ENCODE peak calls at places on chromosome 12, in four cellular contexts. W is DND-41, X is HCT116, F is fibroblast of lung. H is an unnamed sample.

GRCh38 chr12:31989987-31990386 is 30.8 kb downstream of the RESF1 start:
- DNase-seq in W (no peak), X (no peak), F (peak), H (no peak)

GRCh38 chr12:54415223-54415929 is 3.7 kb downstream of the ITGA5 start:
- DNase-seq in W (no peak), X (no peak), F (no peak), H (peak)

GRCh38 chr12:28742791-28743190 is 406.3 kb upstream of the FAR2 start:
- DNase-seq in W (no peak), X (no peak), F (peak), H (no peak)

GRCh38 chr12:96919510-96920210 is 12.6 kb downstream of the NEDD1 start:
- DNase-seq in W (no peak), X (no peak), F (no peak), H (no peak)

GRCh38 chr12:57983858-57984505 is 42.6 kb downstream of the ATP23 start:
- DNase-seq in W (no peak), X (no peak), F (no peak), H (no peak)

GRCh38 chr12:91326043-91327027 is 143.7 kb upstream of the DCN start:
- DNase-seq in W (peak), X (peak), F (peak), H (no peak)

GRCh38 chr12:50241178-50241577 is 42.1 kb downstream of the LIMA1 start:
- DNase-seq in W (no peak), X (no peak), F (peak), H (no peak)

GRCh38 chr12:28237423-28237822 is 47.2 kb downstream of the CCDC91 start:
- DNase-seq in W (no peak), X (no peak), F (no peak), H (no peak)

GRCh38 chr12:66190519-66191406 is 1.7 kb downstream of the IRAK3 start:
- DNase-seq in W (no peak), X (no peak), F (peak), H (no peak)

GRCh38 chr12:24778486-24779304 is 170.2 kb downstream of the BCAT1 start:
- DNase-seq in W (no peak), X (no peak), F (peak), H (no peak)

DNA sequence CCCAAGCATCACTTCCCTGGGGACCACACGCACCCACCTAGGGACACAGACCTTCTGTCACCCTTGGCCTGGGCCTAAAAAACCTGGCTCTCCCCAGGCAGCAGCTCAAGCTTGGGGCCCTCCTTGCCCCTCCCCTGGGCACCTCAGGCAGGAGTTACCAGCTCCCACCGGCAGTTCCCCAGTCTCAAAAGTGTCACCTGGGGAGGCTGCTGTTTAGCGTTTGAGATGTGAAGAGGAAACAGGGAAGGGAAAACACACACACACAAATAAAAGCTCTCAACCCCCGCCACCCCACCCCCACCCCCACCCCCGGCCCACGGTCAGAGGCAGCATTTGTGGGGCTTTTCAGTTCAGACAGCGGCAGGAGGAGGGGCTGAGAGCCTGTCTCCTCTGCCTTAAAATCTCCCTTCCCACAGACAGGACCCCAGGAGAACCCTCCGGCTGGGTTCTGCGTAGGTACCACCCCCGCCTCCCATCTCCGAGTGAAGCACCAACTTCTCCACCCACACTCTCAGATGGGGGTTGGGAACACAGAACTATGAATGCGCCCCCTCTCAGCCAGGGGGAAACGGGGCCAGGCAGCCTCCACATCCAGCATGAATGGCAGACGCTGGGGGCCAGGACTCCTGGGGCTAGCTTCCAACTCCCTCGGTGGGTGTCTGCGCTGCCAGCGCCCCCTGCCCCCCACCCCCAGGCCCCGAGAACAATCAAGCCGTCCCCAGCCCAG is 3.0 kb downstream of the NCOR2 start:
- DNase-seq in W (no peak), X (no peak), F (no peak), H (peak)
- H3K4me2 ChIP-seq in W (peak), X (no peak), F (peak), H (no peak)

DNA sequence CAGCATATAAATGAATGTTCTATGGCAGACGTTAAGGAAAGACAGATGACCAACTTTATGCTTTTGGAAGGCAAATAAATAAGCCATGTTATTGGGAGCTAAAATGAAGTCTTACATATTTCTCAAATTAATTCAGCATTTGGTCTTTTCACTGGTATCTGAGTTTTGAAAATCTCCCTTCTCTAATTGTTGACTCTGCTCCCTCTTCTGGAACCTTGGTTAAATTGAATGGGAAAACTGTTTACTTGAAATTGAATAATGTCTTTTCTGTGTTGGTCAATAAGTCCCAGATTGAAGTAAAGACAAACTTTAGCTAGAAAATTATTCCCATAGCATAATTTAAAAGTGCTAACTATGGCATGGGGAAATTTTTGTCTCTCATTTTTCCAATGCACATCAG is 38.7 kb downstream of the LGR5 start:
- DNase-seq in W (no peak), X (no peak), F (no peak), H (no peak)
- TF ChIP-seq CTCF in W (no peak), X (no peak), F (no peak), H (peak)

DNA sequence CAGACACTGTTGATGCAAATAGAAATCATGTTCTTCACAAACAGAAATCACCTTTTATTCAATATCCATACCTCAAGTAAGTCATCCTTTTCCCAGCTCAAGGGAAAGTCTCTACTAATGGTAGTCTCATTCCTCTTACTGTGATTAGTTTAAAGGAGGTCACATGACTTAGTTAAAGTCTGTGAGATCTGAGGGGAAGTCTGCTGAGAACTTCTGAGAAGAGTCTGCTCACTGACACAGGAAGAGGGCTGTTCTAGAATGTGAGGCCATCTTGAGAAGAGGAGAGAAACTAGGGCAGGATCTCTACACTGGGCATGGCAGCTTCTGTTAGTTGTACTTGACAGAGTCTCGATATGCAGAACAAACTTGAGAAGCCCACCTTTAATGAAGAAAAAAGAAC is 146.8 kb downstream of the C12orf42 start:
- DNase-seq in W (no peak), X (no peak), F (no peak), H (no peak)
- H3K27ac ChIP-seq in W (no peak), X (no peak), F (no peak), H (no peak)

DNA sequence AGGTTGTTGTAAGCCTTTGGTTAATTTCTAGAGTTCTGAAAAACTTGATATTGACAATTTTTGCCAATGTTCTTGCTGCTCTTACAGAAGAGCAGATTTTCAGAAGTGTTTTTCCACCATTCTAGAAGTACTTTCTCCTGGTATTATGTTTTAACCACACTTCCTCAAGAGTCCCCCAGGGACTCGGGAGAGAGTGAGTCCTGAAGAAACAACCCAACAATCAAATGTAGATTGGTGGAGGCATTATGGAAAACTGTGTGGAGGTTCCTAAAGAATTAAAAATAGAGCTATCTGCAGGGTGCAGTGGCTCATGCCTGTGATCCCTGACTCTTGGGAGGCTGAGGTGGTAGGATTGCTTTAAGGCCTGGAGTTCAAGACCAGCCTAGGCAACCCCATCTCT is 26.7 kb downstream of the OR10P1 start:
- DNase-seq in W (no peak), X (no peak), F (no peak), H (peak)
- H3K4me2 ChIP-seq in W (no peak), X (no peak), F (no peak), H (no peak)

GRCh38 chr12:132634411-132634990 is 15.9 kb downstream of the P2RX2 start:
- DNase-seq in W (no peak), X (no peak), F (no peak), H (peak)

GRCh38 chr12:132633901-132634300 is 15.3 kb downstream of the P2RX2 start:
- DNase-seq in W (no peak), X (no peak), F (no peak), H (peak)

GRCh38 chr12:132632521-132633228 is 14.1 kb downstream of the P2RX2 start:
- DNase-seq in W (no peak), X (no peak), F (no peak), H (peak)

GRCh38 chr12:132631357-132632065 is 12.9 kb downstream of the P2RX2 start:
- DNase-seq in W (no peak), X (no peak), F (no peak), H (peak)

DNA sequence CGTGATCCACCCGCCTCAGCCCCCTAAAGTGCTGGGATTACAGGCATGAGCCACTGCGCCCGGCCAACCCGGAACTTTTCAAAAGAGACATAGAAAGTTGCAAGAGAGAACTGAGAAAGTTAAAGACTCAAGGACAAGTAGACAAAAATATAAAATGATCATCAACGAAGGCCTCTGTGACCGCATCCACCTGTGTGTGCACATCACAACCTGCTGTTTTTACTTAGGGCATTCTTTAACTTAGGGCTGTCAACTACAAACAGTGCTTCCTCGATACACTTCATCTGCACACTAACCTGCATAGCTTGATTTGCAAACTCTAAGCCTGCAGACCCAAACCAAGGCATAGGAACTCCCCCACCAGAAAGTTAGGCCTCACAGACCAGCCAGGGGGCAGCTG is 14.8 kb downstream of the P2RX2 start:
- DNase-seq in W (no peak), X (no peak), F (no peak), H (peak)
- TF ChIP-seq CTCF in W (no peak), X (no peak), F (no peak), H (no peak)